ENCODE peak calls at places on chromosomes 13 and 19, in nine cellular contexts. Y, G, V, F, H, N, D, X and U are unnamed samples.

GRCh38 chr19:33794578-33795369 is 1.9 kb upstream of the KCTD15 start:
- DNase-seq in H (peak; percentile 41), N (peak; percentile 11), D (no peak), V (no peak), F (no peak), Y (no peak), X (no peak), G (no peak), U (no peak)

GRCh38 chr13:44112700-44113329 is 233.1 kb downstream of the LACC1 start:
- DNase-seq in X (no peak), D (no peak), Y (no peak), F (no peak), V (no peak), G (no peak), N (no peak), H (no peak), U (no peak)

GRCh38 chr19:49434907-49435577 is 6.3 kb downstream of the SLC17A7 start:
- DNase-seq in V (no peak), D (no peak), Y (no peak), N (no peak), F (no peak), H (no peak), G (no peak), X (no peak), U (no peak)

GRCh38 chr13:39105110-39105509 is 66.9 kb downstream of the NHLRC3 start:
- DNase-seq in N (no peak), D (no peak), G (no peak), H (peak; percentile 33), V (no peak), F (no peak), X (no peak), Y (no peak), U (no peak)

GRCh38 chr13:51065372-51066090 is 45.5 kb downstream of the C13orf42 start:
- DNase-seq in Y (no peak), X (no peak), D (no peak), N (no peak), V (no peak), H (no peak), G (no peak), F (no peak), U (no peak)

GRCh38 chr19:53980553-53981407 is 10.7 kb upstream of the CACNG6 start:
- DNase-seq in D (peak; percentile 70), N (peak; percentile 75), V (no peak), G (peak; percentile 34), Y (peak; percentile 74), F (peak; percentile 75), H (peak; percentile 96), X (no peak), U (no peak)

GRCh38 chr19:19568802-19569756 is 31.0 kb downstream of the CILP2 start:
- DNase-seq in X (no peak), H (peak; percentile 15), V (no peak), D (peak; percentile 64), G (no peak), F (no peak), Y (no peak), N (peak; percentile 79), U (no peak)

GRCh38 chr19:47381653-47382279 is 32.7 kb downstream of the DHX34 start:
- DNase-seq in G (peak; percentile 16), V (no peak), N (no peak), X (peak; percentile 33), D (no peak), F (no peak), H (no peak), Y (no peak), U (no peak)

GRCh38 chr13:98773053-98773452 is 20.6 kb upstream of the SLC15A1 start:
- DNase-seq in F (no peak), G (no peak), H (no peak), N (no peak), D (no peak), X (no peak), Y (no peak), V (no peak), U (no peak)

GRCh38 chr13:75749407-75749806 is 113.3 kb downstream of the LMO7 start:
- DNase-seq in V (no peak), N (peak; percentile 24), F (no peak), H (peak; percentile 64), X (no peak), G (no peak), D (peak; percentile 29), Y (peak; percentile 62), U (no peak)

GRCh38 chr13:43159007-43159406 is 135.6 kb downstream of the DNAJC15 start:
- DNase-seq in V (no peak), G (no peak), D (peak; percentile 49), F (no peak), H (peak; percentile 66), X (no peak), Y (no peak), N (peak; percentile 43), U (no peak)

GRCh38 chr13:47680752-47681151 is 320.3 kb downstream of the SUCLA2 start:
- DNase-seq in Y (no peak), D (no peak), H (peak; percentile 46), V (no peak), N (peak; percentile 61), G (no peak), X (no peak), F (no peak), U (no peak)

GRCh38 chr19:46719629-46720515 is 3.0 kb upstream of the PRKD2 start:
- DNase-seq in D (no peak), N (no peak), X (no peak), H (no peak), Y (no peak), V (no peak), F (no peak), G (no peak), U (no peak)

GRCh38 chr19:4016486-4016885 is 8.9 kb downstream of the PIAS4 start:
- DNase-seq in N (no peak), Y (no peak), F (no peak), H (no peak), G (no peak), V (no peak), X (no peak), D (no peak), U (no peak)

GRCh38 chr19:23784274-23784673 is 25.6 kb upstream of the ZNF681 start:
- DNase-seq in H (no peak), F (no peak), Y (no peak), V (no peak), D (no peak), X (no peak), N (no peak), G (no peak), U (no peak)